ENCODE peak calls at places on chromosomes 2 and 18, in eight cellular contexts. Y is transverse colon, S is endothelial cell of umbilical vein, N is K562, L is HepG2, E is HL-60, H is spleen, U is HCT116. F is an unnamed sample.

GRCh38 chr2:216034065-216034464 is 20.7 kb upstream of the MREG start:
- DNase-seq in U (peak), N (peak), L (peak), H (peak), Y (peak), S (peak), E (peak), F (peak)

GRCh38 chr18:48326901-48327675 is 82.1 kb downstream of the ZBTB7C start:
- DNase-seq in N (no peak), S (no peak), Y (no peak), L (no peak), U (no peak), E (no peak), H (peak), F (no peak)

GRCh38 chr18:51337406-51337805 is 139.9 kb upstream of the MEX3C start:
- DNase-seq in L (no peak), E (no peak), Y (no peak), H (no peak), S (no peak), N (no peak), U (no peak), F (no peak)

GRCh38 chr2:143700865-143701264 is 571.6 kb downstream of the ARHGAP15 start:
- DNase-seq in L (no peak), Y (no peak), E (no peak), H (no peak), S (no peak), N (no peak), U (no peak), F (no peak)

GRCh38 chr2:15952451-15953142 is 12.2 kb downstream of the MYCN start:
- DNase-seq in E (no peak), S (no peak), N (no peak), H (no peak), L (no peak), Y (no peak), U (no peak), F (no peak)

GRCh38 chr2:27291865-27292264 is 9.6 kb downstream of the TRIM54 start:
- DNase-seq in Y (no peak), S (no peak), N (no peak), E (no peak), L (peak), H (no peak), U (no peak), F (no peak)

GRCh38 chr2:18119883-18120282 is 241.4 kb downstream of the KCNS3 start:
- DNase-seq in L (no peak), Y (no peak), S (no peak), H (no peak), E (no peak), N (no peak), U (no peak), F (no peak)

GRCh38 chr2:200839513-200839912 is 24.9 kb downstream of the CLK1 start:
- DNase-seq in H (no peak), E (no peak), S (no peak), U (no peak), N (no peak), Y (no peak), L (no peak), F (no peak)

GRCh38 chr2:150387586-150388288 is 99.7 kb downstream of the RND3 start:
- DNase-seq in H (no peak), S (no peak), N (no peak), Y (no peak), E (no peak), U (no peak), L (no peak), F (no peak)

GRCh38 chr2:181891258-181891965 is at the start of gene ITPRID2:
- DNase-seq in E (peak), N (peak), H (no peak), S (peak), Y (peak), U (peak), L (peak), F (peak)

GRCh38 chr18:56433919-56434318 is 204.5 kb downstream of the TXNL1 start:
- DNase-seq in E (no peak), S (no peak), N (no peak), Y (no peak), H (no peak), L (no peak), U (no peak), F (no peak)

GRCh38 chr2:106113362-106113971 is 80.6 kb downstream of the UXS1 start:
- DNase-seq in N (no peak), Y (no peak), H (no peak), L (peak), E (no peak), S (no peak), U (no peak), F (peak)

GRCh38 chr18:10481831-10482230 is 27.4 kb downstream of the APCDD1 start:
- DNase-seq in Y (no peak), H (no peak), N (no peak), U (no peak), E (no peak), L (no peak), S (no peak), F (no peak)

GRCh38 chr2:118936936-118937335 is 5.1 kb upstream of the MARCO start:
- DNase-seq in U (no peak), E (no peak), Y (no peak), H (no peak), L (no peak), S (no peak), N (no peak), F (no peak)

GRCh38 chr2:180604077-180604476 is 376.3 kb upstream of the UBE2E3 start:
- DNase-seq in S (peak), E (peak), L (peak), Y (peak), U (peak), N (no peak), H (no peak), F (no peak)

GRCh38 chr2:237680702-237681478 is 53.5 kb downstream of the LRRFIP1 start:
- DNase-seq in Y (no peak), E (no peak), H (no peak), S (no peak), U (no peak), N (no peak), L (peak), F (no peak)

GRCh38 chr2:222424281-222424728 is at the start of gene SGPP2:
- DNase-seq in L (no peak), U (no peak), N (no peak), S (no peak), H (peak), E (no peak), Y (peak), F (peak)

DNA sequence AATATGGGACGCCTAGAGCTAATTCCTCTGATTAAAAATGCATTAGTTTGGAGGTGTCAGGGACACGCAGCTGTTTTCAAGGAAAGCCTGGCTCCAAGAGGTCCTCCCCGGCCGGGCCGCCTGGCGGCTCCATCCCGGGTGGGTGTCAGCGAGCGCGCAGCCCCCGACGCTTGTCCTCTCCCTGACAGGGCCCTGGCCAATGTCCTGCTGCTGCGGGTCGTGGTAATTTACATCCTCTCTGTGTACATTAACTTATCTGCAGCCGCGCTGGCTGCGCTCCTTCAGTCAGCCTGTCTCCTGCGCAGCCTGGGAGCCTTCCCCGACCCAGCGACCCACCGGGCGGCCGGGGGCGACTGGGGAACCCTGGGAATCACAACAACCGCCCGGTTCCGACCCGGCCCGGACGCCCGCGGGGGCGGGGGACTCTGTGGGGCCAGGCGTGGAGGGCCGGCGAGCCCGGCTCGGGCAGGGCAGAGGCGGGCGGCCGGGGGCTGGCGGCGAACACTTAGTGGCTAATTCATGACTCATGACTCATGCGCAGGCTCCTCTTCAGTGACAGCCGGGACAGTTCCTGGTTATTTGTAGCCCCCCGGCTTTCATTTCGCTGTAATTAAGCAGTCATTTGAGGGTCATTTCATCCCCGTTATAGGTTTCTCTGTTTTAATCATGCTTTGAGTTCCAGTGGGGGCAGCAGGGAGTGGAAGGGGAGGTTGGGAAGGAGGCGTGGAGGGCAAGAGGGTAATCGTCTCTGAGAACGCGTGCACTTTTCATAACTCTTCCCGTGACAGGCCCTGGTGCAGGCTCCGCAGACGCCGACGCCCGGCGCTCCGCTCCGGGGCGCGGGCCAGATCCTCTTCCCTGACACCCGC is 141.9 kb upstream of the CTAGE1 start:
- DNase-seq in E (peak), S (peak), Y (peak), H (peak), N (peak), U (no peak), L (peak), F (peak)
- TF ChIP-seq CTCF in E (no peak), S (peak), Y (peak), H (no peak), N (peak), U (peak), L (no peak), F (no peak)

GRCh38 chr2:189082576-189082975 is 97.0 kb downstream of the COL5A2 start:
- DNase-seq in S (no peak), U (no peak), E (no peak), H (no peak), N (no peak), Y (no peak), L (no peak), F (no peak)
- TF ChIP-seq POLR2AphosphoS5 in S (no peak), U (no peak), E (no peak), H (no peak), N (no peak), Y (no peak), L (no peak), F (no peak)

GRCh38 chr2:81903534-81903933 is 1599.0 kb upstream of the LRRTM1 start:
- DNase-seq in N (no peak), Y (no peak), H (no peak), S (no peak), E (no peak), L (no peak), U (no peak), F (no peak)

GRCh38 chr2:81895620-81896245 is 1591.2 kb upstream of the LRRTM1 start:
- DNase-seq in S (no peak), E (no peak), N (no peak), L (no peak), Y (no peak), H (no peak), U (no peak), F (no peak)

GRCh38 chr2:81901017-81901416 is 1596.5 kb upstream of the LRRTM1 start:
- DNase-seq in Y (no peak), L (no peak), E (no peak), S (no peak), H (no peak), U (no peak), N (no peak), F (no peak)
- TF ChIP-seq CTCF in Y (no peak), L (no peak), E (no peak), S (peak), H (no peak), U (peak), N (no peak), F (peak)

GRCh38 chr18:34350778-34351177 is 126.1 kb upstream of the NOL4 start:
- DNase-seq in E (no peak), S (no peak), U (no peak), Y (no peak), N (no peak), H (no peak), L (no peak), F (no peak)

GRCh38 chr18:34354351-34354750 is 129.6 kb upstream of the NOL4 start:
- DNase-seq in H (no peak), N (no peak), S (no peak), E (no peak), U (no peak), L (no peak), Y (no peak), F (no peak)

GRCh38 chr18:34357944-34358580 is 133.3 kb upstream of the NOL4 start:
- DNase-seq in S (no peak), Y (no peak), U (no peak), E (no peak), L (no peak), N (no peak), H (no peak), F (no peak)

GRCh38 chr18:34352385-34353163 is 127.9 kb upstream of the NOL4 start:
- DNase-seq in E (no peak), S (peak), L (peak), H (no peak), U (no peak), Y (no peak), N (no peak), F (no peak)
- TF ChIP-seq POLR2AphosphoS5 in E (no peak), S (no peak), L (no peak), H (no peak), U (no peak), Y (no peak), N (no peak), F (no peak)

DNA sequence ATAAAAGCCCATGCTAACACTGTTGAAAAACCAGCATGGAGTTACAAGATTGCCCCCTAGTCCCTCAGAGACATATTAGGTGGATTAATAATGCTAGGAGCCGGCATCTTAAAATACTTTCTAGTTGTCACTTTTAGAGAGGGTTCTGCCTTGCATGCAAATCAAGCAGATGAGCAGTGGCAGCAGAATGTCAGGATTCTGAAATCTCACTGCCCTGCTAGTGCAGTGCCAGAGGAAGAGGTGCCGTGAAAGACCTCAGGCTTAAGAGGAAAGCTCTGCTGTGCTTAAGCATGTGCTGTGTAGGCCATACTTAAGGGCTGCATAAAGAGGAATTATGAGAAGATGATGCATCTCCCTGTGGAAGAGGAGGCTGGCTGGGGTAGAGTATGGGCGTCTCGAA is 132.1 kb downstream of the EVA1A start:
- DNase-seq in S (no peak), E (no peak), Y (no peak), U (no peak), H (peak), N (no peak), L (no peak), F (no peak)
- TF ChIP-seq CTCF in S (no peak), E (no peak), Y (no peak), U (no peak), H (no peak), N (no peak), L (no peak), F (no peak)